ENCODE peak calls at places on chromosomes 7 and 10, in nine cellular contexts. J, P, E, H, K, W, D, M and Y are unnamed samples.

GRCh38 chr7:131111081-131111576 is 216.5 kb upstream of the MKLN1 start:
- DNase-seq in E (no peak), W (peak), K (no peak), J (no peak), M (peak), D (peak), P (peak), H (no peak), Y (no peak)

GRCh38 chr10:89086801-89087513 is 96.4 kb downstream of the FAS start:
- DNase-seq in H (peak), D (peak), M (peak), J (peak), P (peak), W (peak), K (no peak), E (no peak), Y (no peak)

GRCh38 chr10:106285199-106285598 is 879.3 kb downstream of the SORCS1 start:
- DNase-seq in M (no peak), H (no peak), K (no peak), E (no peak), P (peak), J (no peak), W (no peak), D (peak), Y (no peak)

GRCh38 chr7:36119005-36119711 is 33.9 kb upstream of the EEPD1 start:
- DNase-seq in E (no peak), P (peak), W (no peak), K (no peak), H (no peak), J (no peak), D (no peak), M (no peak), Y (peak)

GRCh38 chr10:22712959-22713852 is 1.2 kb downstream of the PIP4K2A start:
- DNase-seq in K (no peak), M (peak), J (no peak), P (peak), E (no peak), D (peak), W (peak), H (peak), Y (peak)

GRCh38 chr10:35640474-35640873 is 1.6 kb downstream of the FZD8 start:
- DNase-seq in D (peak), J (peak), W (peak), K (peak), P (peak), H (peak), M (peak), E (no peak), Y (peak)

GRCh38 chr7:115851291-115851690 is 179.3 kb downstream of the TFEC start:
- DNase-seq in M (peak), D (peak), K (no peak), J (no peak), P (peak), E (peak), W (no peak), H (no peak), Y (no peak)

GRCh38 chr10:125157473-125157865 is 2.9 kb downstream of the CTBP2 start:
- DNase-seq in K (no peak), M (no peak), E (no peak), P (peak), J (no peak), H (no peak), D (no peak), W (peak), Y (no peak)

GRCh38 chr7:44162785-44163395 is 21.8 kb upstream of the MYL7 start:
- DNase-seq in K (no peak), M (no peak), P (no peak), J (no peak), H (no peak), W (no peak), D (no peak), E (no peak), Y (no peak)

GRCh38 chr10:51843966-51844365 is 144.6 kb upstream of the CSTF2T start:
- DNase-seq in D (no peak), P (no peak), M (no peak), K (no peak), J (no peak), E (no peak), H (no peak), W (no peak), Y (no peak)

GRCh38 chr7:1704326-1705241 is 34.5 kb downstream of the ELFN1 start:
- DNase-seq in E (no peak), H (no peak), D (no peak), M (no peak), J (no peak), W (no peak), K (no peak), P (no peak), Y (no peak)

GRCh38 chr10:36559412-36559811 is 566.0 kb upstream of the ANKRD30A start:
- DNase-seq in K (no peak), J (no peak), D (no peak), E (no peak), W (no peak), H (no peak), P (no peak), M (no peak), Y (no peak)

GRCh38 chr7:37336259-37336658 is 112.4 kb downstream of the ELMO1 start:
- DNase-seq in J (no peak), E (no peak), H (no peak), W (no peak), P (no peak), K (no peak), M (peak), D (no peak), Y (no peak)

GRCh38 chr10:104925232-104925851 is 284.3 kb downstream of the SORCS3 start:
- DNase-seq in J (peak), D (peak), M (peak), P (peak), W (peak), E (peak), K (no peak), H (peak), Y (peak)

GRCh38 chr7:116522247-116522646 is 2.6 kb upstream of the CAV1 start:
- DNase-seq in J (no peak), H (no peak), D (no peak), W (no peak), E (peak), K (no peak), M (no peak), P (peak), Y (peak)

GRCh38 chr7:157412491-157413180 is 75.8 kb downstream of the DNAJB6 start:
- DNase-seq in H (peak), W (no peak), E (no peak), M (no peak), K (no peak), D (no peak), P (no peak), J (peak), Y (no peak)

GRCh38 chr10:114874827-114875541 is 53.4 kb downstream of the FHIP2A start:
- DNase-seq in W (peak), J (no peak), P (no peak), H (no peak), D (peak), K (peak), E (no peak), M (no peak), Y (no peak)

GRCh38 chr10:100879741-100880360 is 32.9 kb upstream of the SLF2 start:
- DNase-seq in E (no peak), J (no peak), H (no peak), K (no peak), D (peak), M (no peak), W (no peak), P (no peak), Y (no peak)

GRCh38 chr7:157709531-157710251 is 372.9 kb downstream of the DNAJB6 start:
- DNase-seq in W (no peak), H (peak), K (no peak), J (no peak), P (no peak), D (no peak), E (no peak), M (no peak), Y (no peak)

GRCh38 chr10:71597821-71598498 is 121.6 kb downstream of the C10orf105 start:
- DNase-seq in D (no peak), E (no peak), H (peak), K (peak), J (peak), W (peak), M (peak), P (peak), Y (no peak)

GRCh38 chr10:6083523-6084475 is 5.0 kb upstream of the RBM17 start:
- DNase-seq in D (no peak), J (no peak), W (no peak), M (no peak), K (no peak), E (no peak), P (no peak), H (no peak), Y (no peak)

GRCh38 chr7:86148501-86148900 is 495.2 kb upstream of the GRM3 start:
- DNase-seq in D (no peak), K (no peak), J (no peak), E (no peak), M (no peak), W (no peak), P (no peak), H (no peak), Y (no peak)
- TF ChIP-seq CTCF in D (peak), K (no peak), J (no peak), E (no peak), M (peak), W (no peak), P (no peak), H (no peak), Y (no peak)

DNA sequence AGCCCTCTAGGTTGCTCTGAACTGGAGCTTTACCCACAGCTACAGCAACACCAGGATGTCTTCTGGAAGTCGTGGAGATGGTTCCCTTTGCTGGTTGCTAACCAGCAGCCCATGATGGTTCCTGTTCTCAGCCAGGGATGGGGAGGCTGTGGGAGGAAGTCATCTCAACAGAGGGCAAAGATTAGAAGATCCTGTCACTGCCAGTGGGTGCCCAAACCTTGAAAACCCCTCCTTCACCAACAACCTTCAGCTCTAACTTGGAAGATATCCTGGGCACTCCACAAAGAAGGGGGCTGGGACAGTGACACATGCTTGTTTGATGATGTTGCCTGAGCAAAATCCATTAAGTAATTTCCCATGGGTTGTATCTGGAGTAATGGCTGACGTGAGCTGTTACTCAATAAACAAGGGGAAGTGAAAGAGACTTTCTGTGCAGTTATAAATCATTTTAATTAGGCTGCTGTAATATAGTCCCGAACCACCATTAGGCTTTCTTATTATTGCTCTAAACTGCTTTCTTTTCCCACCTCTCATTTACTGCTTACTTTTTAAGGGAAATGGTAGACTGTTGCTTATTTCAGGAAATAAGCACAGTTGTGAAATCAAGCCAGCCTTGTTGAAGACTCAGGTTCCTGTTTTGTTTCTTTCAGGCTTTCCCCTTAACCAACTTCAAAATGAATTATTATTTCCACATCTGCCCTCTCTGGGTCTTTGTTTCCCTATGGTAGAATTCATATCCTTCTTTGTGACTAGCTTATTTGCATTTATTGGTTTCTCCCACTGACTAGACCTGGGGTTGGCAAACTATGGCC is 124.8 kb downstream of the PPP1R17 start:
- DNase-seq in W (peak), P (peak), M (no peak), J (no peak), E (no peak), D (no peak), K (no peak), H (peak), Y (no peak)
- TF ChIP-seq CTCF in W (no peak), P (no peak), M (no peak), J (no peak), E (no peak), D (no peak), K (no peak), H (no peak), Y (no peak)

GRCh38 chr10:78660446-78661106 is 408.2 kb upstream of the ZMIZ1 start:
- DNase-seq in P (no peak), J (no peak), K (no peak), D (no peak), H (no peak), E (no peak), W (no peak), M (no peak), Y (no peak)

DNA sequence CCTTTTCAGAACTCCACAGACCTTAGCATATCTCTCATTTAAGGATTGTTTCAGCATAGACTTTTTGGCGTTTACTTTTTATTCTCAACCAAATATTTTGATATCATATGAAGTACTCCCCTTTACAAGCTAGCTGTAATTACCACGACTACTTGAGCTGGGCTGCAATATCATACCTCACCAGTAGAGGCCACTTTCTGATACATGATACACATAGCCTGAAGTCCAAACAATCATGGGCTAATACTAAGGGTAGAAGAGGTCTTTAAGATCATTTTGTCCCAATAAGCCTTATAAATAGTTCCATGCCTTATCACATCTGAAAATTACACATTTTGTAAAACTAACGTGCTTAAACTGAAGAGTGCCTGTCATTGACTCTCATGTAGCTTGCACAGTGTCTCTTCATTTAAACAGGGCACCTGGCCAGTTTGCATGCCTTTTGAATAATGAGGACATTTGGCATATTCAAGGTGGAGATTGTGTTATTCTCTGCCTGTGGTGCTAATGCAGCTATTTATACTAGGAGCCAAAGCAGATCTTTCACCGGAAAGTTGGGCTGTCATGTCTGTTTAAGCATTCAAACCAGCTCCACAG is 403.7 kb upstream of the ZMIZ1 start:
- DNase-seq in E (peak), W (peak), H (no peak), P (peak), M (peak), J (no peak), K (no peak), D (no peak), Y (no peak)
- TF ChIP-seq CTCF in E (peak), W (peak), H (peak), P (peak), M (peak), J (peak), K (peak), D (peak), Y (no peak)

DNA sequence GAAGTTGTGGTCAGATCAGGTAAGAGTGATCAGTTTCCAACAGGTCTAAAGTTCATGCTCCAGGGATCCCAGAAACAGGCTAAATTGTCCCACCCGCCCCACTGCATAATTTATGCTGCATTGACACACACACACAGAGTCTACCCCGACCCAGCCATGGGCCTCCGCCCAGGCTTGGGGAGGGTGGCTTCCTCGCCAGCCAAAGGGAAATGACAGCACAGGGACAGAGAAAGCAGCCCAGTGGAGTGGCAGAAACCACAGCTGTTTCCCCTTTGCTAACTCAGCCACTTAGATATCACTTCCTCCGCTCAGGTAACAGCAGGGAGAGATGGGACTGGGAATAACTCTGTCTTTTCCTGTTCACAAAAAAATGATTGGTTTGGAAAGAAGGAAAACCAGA is 9.4 kb downstream of the SH3PXD2A start:
- DNase-seq in W (no peak), D (no peak), K (no peak), E (no peak), J (no peak), M (peak), H (peak), P (no peak), Y (no peak)
- TF ChIP-seq CTCF in W (no peak), D (no peak), K (no peak), E (no peak), J (no peak), M (no peak), H (no peak), P (no peak), Y (no peak)

GRCh38 chr7:4815609-4816418 is 40.4 kb downstream of the AP5Z1 start:
- DNase-seq in E (no peak), D (no peak), P (no peak), H (no peak), W (no peak), M (no peak), K (no peak), J (no peak), Y (no peak)
- TF ChIP-seq CTCF in E (no peak), D (no peak), P (no peak), H (no peak), W (no peak), M (peak), K (no peak), J (no peak), Y (no peak)